ENCODE peak calls at places on chromosome 15, in nine cellular contexts. I, T, G, Q, O, Y, F, Z and C are unnamed samples.

GRCh38 chr15:73134196-73134595 is 81.9 kb downstream of the NEO1 start:
- DNase-seq in I (no peak), T (no peak), G (no peak), Q (no peak), O (no peak), Y (no peak), F (no peak), Z (no peak), C (no peak)

GRCh38 chr15:27677951-27678350 is 421.2 kb downstream of the OCA2 start:
- DNase-seq in I (no peak), T (no peak), G (no peak), Q (no peak), O (no peak), Y (no peak), F (no peak), Z (no peak), C (peak; percentile 59)

GRCh38 chr15:65421360-65422215 is 1.2 kb downstream of the IGDCC4 start:
- DNase-seq in I (peak; percentile 52), T (peak; percentile 22), G (no peak), Q (no peak), O (peak; percentile 72), Y (peak; percentile 36), F (no peak), Z (peak; percentile 82), C (peak; percentile 90)

GRCh38 chr15:65192016-65192415 is 6.9 kb upstream of the CLPX start:
- DNase-seq in I (no peak), T (no peak), G (no peak), Q (no peak), O (no peak), Y (no peak), F (no peak), Z (no peak), C (no peak)

GRCh38 chr15:91193059-91193715 is 93.1 kb downstream of the SV2B start:
- DNase-seq in I (no peak), T (no peak), G (no peak), Q (no peak), O (no peak), Y (no peak), F (peak; percentile 62), Z (no peak), C (peak; percentile 67)

GRCh38 chr15:29021901-29022300 is 136.1 kb downstream of the APBA2 start:
- DNase-seq in I (no peak), T (no peak), G (no peak), Q (no peak), O (no peak), Y (no peak), F (no peak), Z (no peak), C (no peak)

GRCh38 chr15:80343610-80344009 is 60.6 kb upstream of the ARNT2 start:
- DNase-seq in I (no peak), T (peak; percentile 14), G (peak; percentile 72), Q (no peak), O (no peak), Y (peak; percentile 66), F (no peak), Z (no peak), C (no peak)

GRCh38 chr15:90638963-90639362 is 78.2 kb upstream of the BLM start:
- DNase-seq in I (no peak), T (no peak), G (no peak), Q (no peak), O (no peak), Y (no peak), F (no peak), Z (no peak), C (no peak)

GRCh38 chr15:50210462-50211264 is 28.7 kb downstream of the SLC27A2 start:
- DNase-seq in I (no peak), T (no peak), G (no peak), Q (no peak), O (no peak), Y (no peak), F (no peak), Z (no peak), C (no peak)

GRCh38 chr15:31397851-31398661 is 71.4 kb downstream of the KLF13 start:
- DNase-seq in I (no peak), T (no peak), G (no peak), Q (no peak), O (no peak), Y (peak; percentile 21), F (peak; percentile 70), Z (no peak), C (no peak)

GRCh38 chr15:37900286-37901221 is 33.9 kb upstream of the TMCO5A start:
- DNase-seq in I (peak; percentile 70), T (no peak), G (no peak), Q (no peak), O (no peak), Y (no peak), F (no peak), Z (peak; percentile 68), C (no peak)

GRCh38 chr15:92803852-92804609 is 96.1 kb upstream of the CHD2 start:
- DNase-seq in I (peak; percentile 99), T (peak; percentile 59), G (peak; percentile 92), Q (peak; percentile 60), O (peak; percentile 91), Y (peak; percentile 40), F (peak; percentile 94), Z (peak; percentile 96), C (no peak)

GRCh38 chr15:60059186-60059585 is 55.1 kb downstream of the FOXB1 start:
- DNase-seq in I (no peak), T (no peak), G (no peak), Q (no peak), O (no peak), Y (no peak), F (no peak), Z (no peak), C (no peak)

GRCh38 chr15:35182841-35183479 is 97.9 kb upstream of the NANOGP8 start:
- DNase-seq in I (no peak), T (no peak), G (no peak), Q (no peak), O (no peak), Y (no peak), F (no peak), Z (no peak), C (no peak)

GRCh38 chr15:65254237-65254820 is 32.4 kb downstream of the PARP16 start:
- DNase-seq in I (no peak), T (no peak), G (no peak), Q (no peak), O (no peak), Y (no peak), F (no peak), Z (no peak), C (no peak)

GRCh38 chr15:31202953-31203352 is 101.4 kb upstream of the TRPM1 start:
- DNase-seq in I (no peak), T (no peak), G (no peak), Q (no peak), O (no peak), Y (no peak), F (no peak), Z (no peak), C (no peak)

GRCh38 chr15:74928771-74929198 is 9.1 kb downstream of the COX5A start:
- DNase-seq in I (no peak), T (no peak), G (no peak), Q (no peak), O (no peak), Y (no peak), F (no peak), Z (no peak), C (no peak)

GRCh38 chr15:86229966-86230365 is 150.3 kb downstream of the AGBL1 start:
- DNase-seq in I (no peak), T (no peak), G (no peak), Q (no peak), O (no peak), Y (no peak), F (no peak), Z (no peak), C (no peak)

GRCh38 chr15:97840501-97840900 is 120.0 kb upstream of the ARRDC4 start:
- DNase-seq in I (no peak), T (no peak), G (no peak), Q (no peak), O (no peak), Y (no peak), F (no peak), Z (no peak), C (no peak)

DNA sequence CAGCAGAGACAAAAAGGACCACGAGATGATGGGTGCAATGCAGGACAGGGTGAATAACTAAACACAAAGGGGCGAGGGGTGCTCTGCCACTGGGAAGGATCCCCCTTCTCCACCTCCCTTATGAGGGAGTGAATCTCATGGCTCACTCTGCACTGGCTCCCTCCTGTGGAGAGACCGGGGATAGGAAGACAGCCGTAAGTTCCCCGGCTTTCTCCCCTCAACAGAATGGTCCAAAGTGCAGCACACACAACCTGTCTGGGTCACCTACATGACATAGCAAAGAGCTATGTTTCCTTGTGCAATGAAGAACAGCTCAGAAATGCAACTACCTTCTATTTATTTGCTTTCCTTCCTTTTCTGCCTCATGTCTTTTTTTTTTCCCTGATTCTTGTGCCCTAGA is 7.8 kb upstream of the ACSBG1 start:
- DNase-seq in I (peak; percentile 36), T (no peak), G (no peak), Q (no peak), O (no peak), Y (no peak), F (no peak), Z (no peak), C (no peak)
- TF ChIP-seq CTCF in I (peak; percentile 48), T (no peak), G (peak; percentile 24), Q (no peak), O (no peak), Y (peak; percentile 43), F (no peak), Z (peak; percentile 58), C (peak; percentile 47)

DNA sequence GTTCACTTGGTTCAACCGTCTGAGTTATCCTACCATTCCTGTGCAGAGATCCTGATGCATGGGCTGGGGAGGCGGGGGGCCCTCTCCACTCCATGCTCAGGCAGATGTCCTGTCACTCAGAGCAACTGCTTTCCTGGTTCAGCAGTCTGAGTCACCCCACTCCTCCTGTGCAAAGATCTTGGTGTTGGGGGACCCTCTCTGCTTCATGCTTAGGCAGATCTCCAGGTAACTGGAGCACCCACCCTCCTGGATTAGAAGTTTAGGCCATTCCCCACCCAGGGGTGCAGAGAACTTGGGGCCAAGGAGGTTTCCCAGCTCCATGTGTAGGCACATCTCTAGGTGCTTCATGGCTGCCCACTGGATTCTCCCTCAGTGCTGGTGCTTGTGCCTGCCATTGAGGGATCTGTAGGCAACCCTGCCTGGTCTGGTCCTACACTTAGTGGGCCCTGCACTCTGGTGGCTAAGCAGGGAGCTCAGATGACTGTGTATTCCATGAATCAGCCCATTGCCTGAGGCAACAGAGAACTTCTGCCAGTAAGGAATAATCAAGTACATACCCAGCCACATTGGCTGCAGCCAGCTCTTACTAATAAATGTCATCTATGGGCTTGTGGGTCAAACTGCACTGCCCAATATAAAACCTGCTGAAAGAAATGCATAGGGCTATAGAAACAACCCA is 465.4 kb upstream of the THBS1 start:
- DNase-seq in I (peak; percentile 80), T (no peak), G (no peak), Q (no peak), O (no peak), Y (no peak), F (no peak), Z (peak; percentile 39), C (no peak)
- TF ChIP-seq CTCF in I (no peak), T (no peak), G (no peak), Q (no peak), O (no peak), Y (no peak), F (no peak), Z (peak; percentile 11), C (no peak)

GRCh38 chr15:76642671-76643070 is 262.5 kb downstream of the SCAPER start:
- DNase-seq in I (no peak), T (no peak), G (no peak), Q (no peak), O (no peak), Y (no peak), F (no peak), Z (no peak), C (no peak)
- TF ChIP-seq CTCF in I (no peak), T (no peak), G (no peak), Q (no peak), O (no peak), Y (peak; percentile 47), F (no peak), Z (peak; percentile 44), C (no peak)

GRCh38 chr15:88878720-88879184 is 16.6 kb downstream of the HAPLN3 start:
- DNase-seq in I (peak; percentile 73), T (peak; percentile 52), G (no peak), Q (no peak), O (no peak), Y (peak; percentile 39), F (no peak), Z (peak; percentile 96), C (no peak)
- TF ChIP-seq CTCF in I (peak; percentile 87), T (peak; percentile 44), G (peak; percentile 48), Q (no peak), O (no peak), Y (peak; percentile 61), F (peak; percentile 41), Z (peak; percentile 93), C (peak; percentile 70)